ENCODE peak calls at places on chromosomes 5 and 9, in four cellular contexts. H is H1, I is HepG2, V is K562. W is an unnamed sample.
A peak's percentile ranks its signal among the peaks of the same experiment; 100 is the strongest.

GRCh38 chr5:14753292-14753691 is 88.8 kb downstream of the OTULIN start:
- DNase-seq in I (peak; percentile 81), H (no peak), V (no peak), W (no peak)

GRCh38 chr5:43313854-43314457 is 744 bp upstream of the HMGCS1 start:
- DNase-seq in H (no peak), V (no peak), I (no peak), W (no peak)

GRCh38 chr9:112780637-112781036 is 30.1 kb downstream of the SNX30 start:
- DNase-seq in H (no peak), I (no peak), V (no peak), W (no peak)

GRCh38 chr9:89734561-89734960 is 129.7 kb downstream of the GADD45G start:
- DNase-seq in I (no peak), H (no peak), V (no peak), W (no peak)

GRCh38 chr5:124574521-124575436 is 171.7 kb downstream of the ZNF608 start:
- DNase-seq in V (no peak), H (no peak), I (no peak), W (no peak)

GRCh38 chr9:34171753-34172535 is 6.9 kb upstream of the UBAP1 start:
- DNase-seq in I (no peak), H (no peak), V (no peak), W (no peak)

GRCh38 chr5:148913985-148914421 is 87.6 kb downstream of the ADRB2 start:
- DNase-seq in I (peak; percentile 4), H (peak; percentile 34), V (no peak), W (no peak)

GRCh38 chr5:14212838-14213237 is 69.7 kb downstream of the TRIO start:
- DNase-seq in V (no peak), I (peak; percentile 83), H (no peak), W (no peak)

GRCh38 chr5:73218552-73219171 is 45.7 kb downstream of the TMEM174 start:
- DNase-seq in V (no peak), I (no peak), H (no peak), W (peak; percentile 26)

GRCh38 chr9:34500623-34501267 is 22.0 kb downstream of the ENHO start:
- DNase-seq in I (peak; percentile 18), V (peak; percentile 73), H (no peak), W (peak; percentile 29)

GRCh38 chr5:32462618-32463017 is 18.1 kb upstream of the ZFR start:
- DNase-seq in H (no peak), I (no peak), V (no peak), W (no peak)

GRCh38 chr9:69254223-69254622 is 70.8 kb upstream of the ENTREP1 start:
- DNase-seq in H (no peak), V (no peak), I (no peak), W (no peak)

GRCh38 chr5:57172466-57172961 is 1.3 kb upstream of the GPBP1 start:
- DNase-seq in V (peak; percentile 23), H (no peak), I (no peak), W (no peak)

GRCh38 chr9:113548221-113549041 is 84.9 kb downstream of the RGS3 start:
- DNase-seq in I (peak; percentile 93), H (no peak), V (no peak), W (no peak)

GRCh38 chr5:97046270-97046982 is 96.0 kb downstream of the LIX1 start:
- DNase-seq in V (no peak), I (no peak), H (no peak), W (no peak)

GRCh38 chr9:14780251-14780650 is 57.7 kb upstream of the CER1 start:
- DNase-seq in H (no peak), I (no peak), V (no peak), W (no peak)

GRCh38 chr5:6488021-6488420 is 39.4 kb downstream of the UBE2QL1 start:
- DNase-seq in V (no peak), H (no peak), I (no peak), W (no peak)

GRCh38 chr5:78638423-78638822 is 10.1 kb downstream of the LHFPL2 start:
- DNase-seq in V (no peak), I (peak; percentile 56), H (no peak), W (no peak)

GRCh38 chr5:83742089-83742488 is 21.4 kb upstream of the HAPLN1 start:
- DNase-seq in V (no peak), H (no peak), I (peak; percentile 75), W (no peak)

GRCh38 chr9:36443581-36443980 is 43.5 kb upstream of the RNF38 start:
- DNase-seq in V (no peak), I (no peak), H (no peak), W (no peak)

GRCh38 chr9:126160854-126161329 is 165.7 kb upstream of the MVB12B start:
- DNase-seq in V (no peak), H (no peak), I (no peak), W (no peak)

GRCh38 chr9:72526901-72527800 is 5.7 kb downstream of the TMC1 start:
- DNase-seq in I (peak; percentile 10), H (peak; percentile 68), V (peak; percentile 9), W (peak; percentile 51)

GRCh38 chr5:36704131-36704530 is 97.7 kb downstream of the SLC1A3 start:
- DNase-seq in V (no peak), H (no peak), I (no peak), W (no peak)

GRCh38 chr5:6700074-6700685 is 13.1 kb upstream of the TENT4A start:
- DNase-seq in I (no peak), H (no peak), V (no peak), W (no peak)

GRCh38 chr5:157371655-157372471 is 88.2 kb upstream of the NIPAL4 start:
- DNase-seq in I (no peak), V (no peak), H (no peak), W (no peak)

GRCh38 chr5:104800440-104801048 is 1238.0 kb upstream of the NUDT12 start:
- DNase-seq in H (peak; percentile 2), V (peak; percentile 6), I (peak; percentile 26), W (peak; percentile 3)

GRCh38 chr5:56487528-56488115 is 254.5 kb upstream of the ANKRD55 start:
- DNase-seq in I (no peak), H (no peak), V (no peak), W (no peak)

GRCh38 chr9:117957267-117957666 is 253.1 kb downstream of the TLR4 start:
- DNase-seq in H (no peak), V (no peak), I (no peak), W (no peak)

GRCh38 chr5:91151947-91152346 is 231.2 kb downstream of the ARRDC3 start:
- DNase-seq in I (peak; percentile 4), V (no peak), H (no peak), W (no peak)

GRCh38 chr9:133210609-133211008 is 1.6 kb upstream of the OBP2B start:
- DNase-seq in H (no peak), I (no peak), V (no peak), W (no peak)

GRCh38 chr9:20187318-20187717 is 398.5 kb upstream of the SLC24A2 start:
- DNase-seq in I (no peak), H (no peak), V (no peak), W (no peak)

GRCh38 chr9:133117271-133118178 is 3.5 kb downstream of the RALGDS start:
- DNase-seq in V (no peak), H (no peak), I (no peak), W (no peak)

GRCh38 chr5:135222171-135222681 is 176.8 kb downstream of the MACROH2A1 start:
- DNase-seq in V (no peak), I (no peak), H (no peak), W (peak; percentile 15)

DNA sequence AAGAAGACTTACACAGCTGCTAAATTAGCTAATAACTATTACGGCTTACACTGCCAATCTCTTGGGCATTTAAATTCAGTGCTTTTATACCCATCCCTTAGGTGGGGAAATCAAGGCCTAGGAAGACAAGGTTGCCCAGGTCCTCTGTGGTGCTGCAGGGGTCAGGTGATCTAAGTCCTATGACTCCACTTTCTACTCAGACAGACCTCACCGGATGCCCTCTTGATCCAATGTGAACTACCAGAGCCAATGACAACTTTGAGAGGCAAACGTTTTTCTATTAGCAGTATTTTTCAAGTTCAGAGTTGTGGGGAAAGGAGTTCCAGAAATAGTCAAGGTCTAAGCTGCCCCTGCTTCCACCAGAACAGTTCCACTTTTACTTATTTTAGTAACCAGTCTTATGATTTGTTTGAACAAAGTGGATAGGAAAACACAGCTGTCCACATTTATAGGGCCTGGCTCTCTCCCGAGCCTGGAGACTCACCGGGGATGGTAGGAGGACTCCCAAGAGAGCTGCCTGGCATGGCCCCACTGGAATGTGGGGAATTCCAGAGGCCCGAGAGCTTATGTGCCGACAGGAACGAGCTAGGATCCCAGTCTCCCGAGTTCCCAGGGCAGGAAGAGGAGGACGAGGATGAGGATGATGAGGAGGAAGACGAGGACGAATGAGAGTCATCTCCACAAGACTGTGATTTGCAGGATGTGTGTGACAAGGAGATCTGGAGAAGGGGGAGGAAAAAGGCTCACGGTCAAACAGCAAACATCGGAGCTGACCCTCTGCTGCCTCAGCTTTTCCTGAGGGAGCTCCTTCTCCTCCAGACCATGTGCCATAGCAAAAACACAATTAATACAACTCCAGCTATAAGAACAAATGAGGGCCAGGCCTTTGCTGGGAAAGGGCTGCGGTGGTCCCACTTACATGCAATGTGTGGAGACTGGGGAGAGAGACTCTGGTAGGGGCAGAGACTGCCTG is 16.7 kb downstream of the FAM193B start:
- DNase-seq in I (no peak), H (no peak), V (no peak), W (no peak)
- TF ChIP-seq JUND in I (no peak), H (no peak), V (no peak), W (no peak)

DNA sequence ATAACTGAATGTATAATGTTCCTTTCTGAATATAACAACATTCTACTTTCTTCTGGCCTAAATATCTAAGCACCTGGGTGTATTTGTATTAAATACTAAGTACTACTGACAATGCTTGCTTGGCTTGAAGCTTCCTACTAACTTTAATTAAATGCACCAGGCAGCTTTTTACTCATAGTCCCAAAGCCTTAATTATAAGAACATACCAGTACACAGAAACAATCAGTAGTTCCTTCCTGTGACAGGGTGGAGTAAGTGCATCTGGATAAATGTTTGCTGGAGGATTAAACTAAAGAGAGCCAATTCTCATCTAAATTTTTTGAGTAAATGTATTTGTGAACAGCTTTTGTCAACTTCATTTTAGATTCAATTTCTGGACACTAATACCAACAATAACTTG is 558.6 kb upstream of the SEMA6A start:
- DNase-seq in H (no peak), I (no peak), V (no peak), W (no peak)
- TF ChIP-seq FOSL1 in H (no peak), I (no peak), V (no peak), W (no peak)

DNA sequence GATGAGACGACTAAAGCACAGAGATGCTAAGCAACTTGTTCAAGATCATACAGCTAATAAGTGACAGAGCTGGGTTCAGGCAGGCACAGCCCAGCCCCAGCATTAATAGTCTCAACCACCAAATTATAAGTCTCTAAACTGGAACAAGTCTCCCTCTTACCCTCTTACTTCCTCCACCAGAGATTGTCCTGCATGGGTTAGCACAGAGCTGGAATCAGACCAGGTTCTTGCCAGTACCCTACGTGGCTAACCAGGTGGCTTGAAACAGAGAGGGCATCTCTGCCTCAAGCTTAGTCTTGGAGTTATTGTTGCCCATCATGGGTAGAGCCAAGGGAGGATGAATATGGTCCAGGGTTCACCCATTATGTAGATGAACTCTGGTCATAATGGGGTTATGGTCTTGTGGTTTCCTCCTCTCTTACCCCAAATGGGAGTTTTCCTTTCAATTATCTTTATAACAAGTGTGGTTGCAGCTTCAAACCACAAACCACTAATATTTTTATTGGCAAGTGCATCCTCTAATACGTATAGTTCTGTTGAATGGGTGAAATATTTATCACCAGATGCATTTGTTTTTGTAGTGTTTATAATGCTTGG is 8.3 kb upstream of the XPA start:
- DNase-seq in H (no peak), I (no peak), V (no peak), W (no peak)
- TF ChIP-seq EZH2 in H (no peak), I (no peak), V (no peak), W (no peak)

DNA sequence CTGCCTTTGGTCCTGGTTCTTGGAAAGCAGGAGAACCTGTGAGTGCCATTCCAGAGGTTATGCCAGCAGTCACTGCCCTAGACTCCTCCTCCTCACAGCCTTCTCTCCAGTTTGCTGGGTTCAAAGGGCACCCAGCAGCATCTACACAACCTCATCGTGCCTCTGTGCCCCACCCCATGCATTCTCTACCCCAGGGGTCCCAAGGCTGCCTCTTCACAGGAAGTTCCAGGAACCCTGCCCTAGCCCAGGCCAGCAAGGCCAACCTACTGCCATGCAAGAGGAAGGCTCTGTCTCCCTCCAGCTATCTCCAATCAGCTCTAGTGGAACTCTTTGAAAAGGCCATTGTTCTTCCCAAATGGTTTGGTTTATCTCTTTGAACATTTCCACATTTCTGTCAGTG is 21.2 kb downstream of the ENC1 start:
- DNase-seq in I (peak; percentile 79), V (no peak), H (no peak), W (no peak)
- TF ChIP-seq JUND in I (no peak), V (no peak), H (no peak), W (no peak)

W was measured in HCT116.